ENCODE peak calls at places on chromosomes 13 and 19, in seven cellular contexts. Z, M, N, J, K, S and Q are unnamed samples. For H3K9me3, the result is how much of the 10 kb centered on the place peaks cover.

GRCh38 chr19:19488041-19488874 is 27.1 kb downstream of the TSSK6 start:
- DNase-seq in K (no peak), Z (peak), M (no peak), J (peak), N (peak), S (peak), Q (no peak)

GRCh38 chr13:30679483-30680330 is 55.6 kb upstream of the ALOX5AP start:
- DNase-seq in K (no peak), Z (no peak), J (no peak), M (peak), N (peak), S (peak), Q (no peak)

GRCh38 chr13:36421447-36421846 is 10.8 kb upstream of the CCNA1 start:
- DNase-seq in N (no peak), S (no peak), K (no peak), J (no peak), M (no peak), Z (no peak), Q (no peak)

GRCh38 chr19:41774515-41774980 is 19.2 kb downstream of the CEACAM6 start:
- DNase-seq in M (no peak), Z (no peak), K (no peak), N (no peak), S (no peak), J (no peak), Q (no peak)

GRCh38 chr19:33821871-33822270 is 25.2 kb downstream of the KCTD15 start:
- DNase-seq in N (no peak), J (no peak), M (no peak), K (no peak), S (no peak), Z (peak), Q (no peak)

GRCh38 chr19:58572026-58572817 is 913 bp downstream of the MZF1 start:
- DNase-seq in K (no peak), J (no peak), N (no peak), Z (no peak), M (no peak), S (peak), Q (no peak)

GRCh38 chr19:15357906-15358305 is 21.7 kb downstream of the AKAP8 start:
- DNase-seq in K (no peak), Z (no peak), S (no peak), J (no peak), M (no peak), N (no peak), Q (no peak)

GRCh38 chr13:21670006-21670882 is 629 bp upstream of the FGF9 start:
- DNase-seq in K (peak), M (peak), N (peak), S (peak), J (peak), Z (peak), Q (no peak)

GRCh38 chr13:27860743-27861142 is 59.1 kb upstream of the PDX1 start:
- DNase-seq in M (no peak), J (no peak), Z (no peak), S (peak), N (no peak), K (no peak), Q (no peak)

GRCh38 chr13:107866007-107866665 is 349.2 kb downstream of the LIG4 start:
- DNase-seq in S (peak), N (peak), J (no peak), K (no peak), Z (no peak), M (peak), Q (no peak)

GRCh38 chr13:101516262-101516661 is 63.8 kb downstream of the ITGBL1 start:
- DNase-seq in Z (no peak), K (no peak), S (no peak), M (no peak), N (no peak), J (no peak), Q (no peak)

GRCh38 chr19:41753159-41753558 is 2.2 kb upstream of the CEACAM6 start:
- DNase-seq in M (no peak), K (peak), S (peak), Z (no peak), N (peak), J (no peak), Q (no peak)

GRCh38 chr13:33276581-33276980 is 9.0 kb downstream of the STARD13 start:
- DNase-seq in K (no peak), S (no peak), N (no peak), M (no peak), J (no peak), Z (no peak), Q (no peak)

GRCh38 chr19:45599286-45599685 is 2.7 kb downstream of the GPR4 start:
- DNase-seq in M (no peak), S (peak), J (no peak), K (no peak), Z (no peak), N (no peak), Q (no peak)

GRCh38 chr19:39146686-39147450 is 21.3 kb downstream of the PAK4 start:
- DNase-seq in S (no peak), N (no peak), M (no peak), K (no peak), Z (no peak), J (no peak), Q (no peak)

GRCh38 chr19:39146091-39146490 is 20.5 kb downstream of the PAK4 start:
- DNase-seq in K (no peak), Z (no peak), N (no peak), S (no peak), J (no peak), M (no peak), Q (no peak)

GRCh38 chr19:39142655-39143054 is 17.1 kb downstream of the PAK4 start:
- DNase-seq in J (no peak), N (no peak), K (no peak), S (no peak), M (no peak), Z (no peak), Q (no peak)

GRCh38 chr19:39145180-39145953 is 19.8 kb downstream of the PAK4 start:
- DNase-seq in M (no peak), J (no peak), K (no peak), N (no peak), Z (no peak), S (no peak), Q (no peak)

GRCh38 chr19:39144487-39145071 is 19.0 kb downstream of the PAK4 start:
- DNase-seq in M (peak), K (no peak), N (peak), S (peak), Z (no peak), J (no peak), Q (no peak)
- H3K27ac ChIP-seq in M (no peak), K (no peak), N (peak), S (peak), Z (peak), J (peak), Q (no peak)

DNA sequence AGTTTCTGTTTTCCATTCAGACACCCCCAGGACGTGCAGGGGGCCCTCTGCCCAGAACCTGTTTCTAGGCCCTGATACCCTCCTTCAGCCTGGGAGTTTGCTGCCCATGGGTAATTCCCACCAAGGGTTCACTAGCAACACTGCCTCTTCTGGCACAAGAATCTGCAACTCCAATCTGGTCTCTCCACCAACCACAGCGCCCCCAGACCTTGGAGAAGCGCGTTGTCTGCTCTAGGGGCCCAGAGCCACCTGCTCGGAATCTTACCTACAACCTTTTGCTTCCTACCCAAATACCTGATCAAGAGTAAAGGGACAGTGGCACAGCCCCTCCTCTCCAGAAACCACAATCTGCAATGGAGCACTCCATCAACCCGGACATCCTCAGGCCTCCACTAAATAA is 763 bp downstream of the ZNF180 start:
- DNase-seq in S (no peak), K (no peak), N (no peak), Z (no peak), J (no peak), M (no peak), Q (no peak)
- H3K9me3 ChIP-seq in S (under half), K (under half), N (under half), Z (under half), J (under half), M (under half), Q (under half)

GRCh38 chr19:10769533-10770491 is 51.9 kb downstream of the DNM2 start:
- DNase-seq in N (peak), J (peak), S (peak), K (no peak), Z (no peak), M (peak), Q (no peak)
- TF ChIP-seq CTCF in N (peak), J (peak), S (peak), K (peak), Z (peak), M (peak), Q (peak)

GRCh38 chr13:73704587-73704986 is 429.6 kb downstream of the KLF12 start:
- DNase-seq in M (no peak), N (no peak), J (no peak), S (peak), Z (no peak), K (no peak), Q (no peak)
- H3K27ac ChIP-seq in M (no peak), N (no peak), J (no peak), S (no peak), Z (no peak), K (no peak), Q (no peak)

GRCh38 chr19:52464798-52465470 is 11.6 kb downstream of the ZNF578 start:
- DNase-seq in Z (no peak), K (no peak), S (peak), N (peak), M (no peak), J (no peak), Q (no peak)
- H3K9me3 ChIP-seq in Z (half or more), K (under half), S (under half), N (half or more), M (half or more), J (half or more), Q (under half)

GRCh38 chr19:728011-728410 is 19.3 kb downstream of the PALM start:
- DNase-seq in J (peak), Z (peak), S (no peak), M (no peak), K (no peak), N (no peak), Q (no peak)

GRCh38 chr19:723247-723646 is 14.5 kb downstream of the PALM start:
- DNase-seq in M (no peak), S (no peak), Z (no peak), N (no peak), K (no peak), J (no peak), Q (no peak)

GRCh38 chr19:723714-724113 is 15.0 kb downstream of the PALM start:
- DNase-seq in K (no peak), J (no peak), M (no peak), N (no peak), Z (no peak), S (no peak), Q (no peak)

GRCh38 chr19:726993-727956 is 18.5 kb downstream of the PALM start:
- DNase-seq in Z (no peak), K (no peak), S (no peak), N (no peak), M (no peak), J (no peak), Q (no peak)

DNA sequence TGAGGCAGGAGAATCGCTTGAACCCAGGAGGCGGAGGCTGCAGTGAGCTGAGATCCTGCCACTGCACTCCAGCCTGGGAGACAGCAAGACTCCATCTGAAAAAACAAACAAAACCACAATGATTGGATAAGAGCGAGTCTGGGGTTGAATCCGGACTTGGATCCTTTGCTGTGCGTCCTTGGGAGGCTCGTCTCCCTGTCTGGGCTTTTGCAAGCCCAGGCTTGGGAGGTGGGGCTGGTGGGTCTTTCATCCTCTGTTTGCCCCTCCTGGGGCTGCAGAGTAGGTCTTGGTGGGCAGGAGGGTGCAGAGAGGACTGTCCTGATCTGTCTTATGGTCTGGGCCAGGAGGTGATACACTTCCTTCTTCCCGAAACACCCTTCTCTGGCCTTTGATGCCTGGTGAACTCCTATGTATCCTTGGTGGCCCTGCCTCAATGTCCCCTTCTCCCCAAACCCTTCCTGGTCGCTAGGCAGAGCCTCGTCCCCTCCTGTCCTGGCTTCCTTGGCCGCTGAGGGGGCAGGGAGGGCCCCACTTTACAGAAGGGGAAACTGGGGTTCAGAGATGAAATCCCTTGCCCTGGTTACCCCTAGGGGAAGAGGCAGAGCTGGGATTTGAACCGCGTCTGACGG is 16.8 kb downstream of the PALM start:
- DNase-seq in M (no peak), S (no peak), Z (no peak), K (no peak), J (no peak), N (no peak), Q (no peak)
- TF ChIP-seq CTCF in M (no peak), S (no peak), Z (no peak), K (no peak), J (no peak), N (no peak), Q (no peak)

DNA sequence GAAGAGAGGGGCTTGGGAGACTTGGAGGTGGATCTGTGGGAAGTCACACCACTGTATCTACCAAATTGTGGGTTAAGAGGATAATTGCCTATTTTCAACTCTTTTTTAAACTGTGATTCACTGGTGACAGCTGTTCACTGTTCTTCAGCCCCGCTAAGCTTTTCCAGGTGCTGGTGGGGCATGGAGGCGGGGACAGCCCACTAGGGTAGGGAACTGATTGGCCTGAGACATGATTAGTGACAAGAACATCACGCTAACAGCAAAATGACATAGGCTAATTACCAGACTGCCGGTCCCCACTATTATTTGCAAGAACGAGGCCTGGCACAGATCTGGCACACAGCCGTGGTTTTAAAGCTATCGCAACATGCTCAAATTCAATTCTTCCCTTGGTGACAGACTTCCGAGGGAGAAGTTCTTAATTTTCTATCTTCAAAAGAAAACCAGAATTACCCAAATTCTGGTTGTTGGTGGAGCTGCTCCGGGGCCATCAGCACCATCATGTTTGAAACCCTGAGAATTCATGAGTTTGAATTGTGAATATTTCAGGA is 18.0 kb downstream of the DOCK9 start:
- DNase-seq in K (no peak), J (no peak), N (no peak), M (no peak), Z (no peak), S (peak), Q (no peak)
- H3K27ac ChIP-seq in K (no peak), J (peak), N (no peak), M (no peak), Z (peak), S (no peak), Q (no peak)

GRCh38 chr13:95643471-95643813 is 1.1 kb downstream of the DZIP1 start:
- DNase-seq in S (peak), M (peak), K (no peak), N (peak), J (no peak), Z (no peak), Q (no peak)
- H3K9me3 ChIP-seq in S (under half), M (under half), K (under half), N (under half), J (under half), Z (under half), Q (under half)

DNA sequence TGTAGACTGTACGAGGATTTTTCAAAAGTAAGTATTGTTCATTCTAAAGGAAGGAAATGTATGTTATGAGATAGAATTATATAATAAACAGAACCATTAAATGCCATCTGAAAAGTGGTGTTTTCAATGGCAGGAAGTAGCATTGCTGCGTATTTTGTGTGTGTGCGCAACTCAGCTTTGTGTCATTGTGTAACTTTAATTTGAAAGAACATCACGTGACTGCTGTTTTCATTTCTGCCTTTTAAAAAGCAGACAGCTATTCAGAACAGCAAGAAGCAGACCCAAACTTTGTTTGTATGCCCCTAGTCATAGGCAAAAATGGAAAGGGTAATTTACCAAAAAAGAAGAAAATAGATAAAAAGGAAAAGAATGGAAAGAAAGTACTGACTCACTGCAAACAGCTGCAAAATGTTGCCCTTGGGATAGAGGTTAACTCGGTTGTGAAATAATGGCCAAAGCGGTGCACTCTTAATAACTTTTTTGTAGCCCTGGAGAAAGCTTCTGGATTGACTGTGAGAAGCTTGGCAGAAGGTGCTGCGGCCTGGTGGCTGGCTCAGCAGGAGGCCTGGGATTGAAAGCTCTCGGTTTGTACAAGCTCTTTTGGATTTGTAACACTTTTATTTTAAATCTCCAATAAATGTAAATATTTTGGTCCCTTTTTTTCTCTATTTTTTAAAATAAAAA is 97.3 kb downstream of the GGACT start:
- DNase-seq in M (peak), K (no peak), S (no peak), J (peak), N (no peak), Z (no peak), Q (no peak)
- TF ChIP-seq CTCF in M (no peak), K (no peak), S (no peak), J (peak), N (no peak), Z (no peak), Q (peak)